ENCODE peak calls at places on chromosomes 5 and 9, in seven cellular contexts. N is pancreas, O is heart left ventricle, Y is sigmoid colon, I is SK-N-SH, E is IMR-90, K is ovary. A is an unnamed sample. For H3K4me1, the result is how much of the 10 kb centered on the place peaks cover.

GRCh38 chr5:133861161-133861737 is 107.2 kb downstream of the C5orf15 start:
- DNase-seq in N (no peak), E (no peak), I (no peak), K (no peak), Y (no peak), O (no peak), A (no peak)

GRCh38 chr9:10048994-10049393 is 563.8 kb downstream of the PTPRD start:
- DNase-seq in E (no peak), I (no peak), O (no peak), N (no peak), K (no peak), Y (no peak), A (no peak)

GRCh38 chr9:137975527-137975913 is 97.9 kb downstream of the CACNA1B start:
- DNase-seq in Y (peak), N (no peak), O (no peak), E (no peak), I (no peak), K (no peak), A (no peak)

GRCh38 chr9:113352411-113352810 is 3.1 kb downstream of the BSPRY start:
- DNase-seq in I (no peak), K (no peak), Y (no peak), O (no peak), N (no peak), E (no peak), A (no peak)

GRCh38 chr5:56696900-56697299 is 118.4 kb upstream of the MAP3K1 start:
- DNase-seq in N (no peak), O (peak), I (no peak), E (peak), K (peak), Y (no peak), A (no peak)

GRCh38 chr5:162037431-162037830 is 30.1 kb upstream of the GABRG2 start:
- DNase-seq in E (no peak), O (no peak), K (no peak), I (no peak), Y (no peak), N (no peak), A (no peak)

GRCh38 chr5:128966846-128967245 is 1.6 kb downstream of the SLC27A6 start:
- DNase-seq in O (no peak), K (no peak), I (no peak), E (no peak), Y (no peak), N (no peak), A (no peak)

GRCh38 chr5:178895615-178896571 is at the start of gene ZFP2:
- DNase-seq in I (peak), O (peak), Y (peak), N (peak), E (peak), K (peak), A (peak)

GRCh38 chr9:81787747-81788632 is 98.6 kb upstream of the TLE1 start:
- DNase-seq in I (no peak), E (peak), K (peak), Y (peak), N (peak), O (no peak), A (peak)

GRCh38 chr9:95266649-95267048 is 50.9 kb downstream of the FANCC start:
- DNase-seq in Y (no peak), I (no peak), K (no peak), O (no peak), N (no peak), E (no peak), A (no peak)

GRCh38 chr9:17752021-17752420 is 173.2 kb downstream of the SH3GL2 start:
- DNase-seq in Y (no peak), N (no peak), O (no peak), K (no peak), I (no peak), E (no peak), A (no peak)

GRCh38 chr9:23543420-23543819 is 282.6 kb downstream of the ELAVL2 start:
- DNase-seq in K (no peak), Y (no peak), O (no peak), N (no peak), E (no peak), I (no peak), A (no peak)

GRCh38 chr9:35954942-35955546 is 2.9 kb downstream of the OR2S2 start:
- DNase-seq in N (peak), E (peak), Y (no peak), O (peak), I (peak), K (peak), A (no peak)

GRCh38 chr5:136308396-136308795 is 56.9 kb downstream of the TRPC7 start:
- DNase-seq in N (no peak), E (no peak), O (no peak), Y (no peak), K (no peak), I (peak), A (no peak)

GRCh38 chr5:65190328-65191053 is 291.2 kb downstream of the ADAMTS6 start:
- DNase-seq in I (no peak), E (peak), O (no peak), K (no peak), Y (no peak), N (no peak), A (no peak)

GRCh38 chr5:170265527-170265926 is 32.0 kb downstream of the LCP2 start:
- DNase-seq in O (peak), I (no peak), N (no peak), E (no peak), K (peak), Y (peak), A (peak)

GRCh38 chr9:31320507-31320906 is 1063.9 kb upstream of the ACO1 start:
- DNase-seq in K (no peak), E (no peak), Y (no peak), N (no peak), O (no peak), I (no peak), A (peak)

GRCh38 chr9:101176384-101176783 is 147.9 kb downstream of the PLPPR1 start:
- DNase-seq in K (no peak), E (no peak), I (no peak), N (no peak), O (no peak), Y (no peak), A (no peak)

GRCh38 chr9:122948313-122948712 is 7.5 kb downstream of the RABGAP1 start:
- DNase-seq in N (no peak), E (no peak), Y (no peak), I (no peak), K (no peak), O (no peak), A (no peak)

GRCh38 chr5:95162231-95162992 is 122.5 kb downstream of the MCTP1 start:
- DNase-seq in Y (no peak), O (no peak), E (no peak), I (no peak), N (no peak), K (no peak), A (no peak)

GRCh38 chr5:69431424-69432303 is 16.7 kb downstream of the MARVELD2 start:
- DNase-seq in K (no peak), Y (no peak), E (no peak), I (no peak), O (no peak), N (no peak), A (no peak)

GRCh38 chr5:126808619-126809018 is 31.7 kb downstream of the LMNB1 start:
- DNase-seq in Y (no peak), O (no peak), N (no peak), I (peak), E (peak), K (no peak), A (no peak)

GRCh38 chr5:41413067-41413466 is 97.3 kb downstream of the PLCXD3 start:
- DNase-seq in K (no peak), Y (no peak), I (no peak), N (no peak), E (no peak), O (no peak), A (no peak)

GRCh38 chr5:72428664-72429063 is 78.5 kb downstream of the ZNF366 start:
- DNase-seq in N (no peak), E (no peak), Y (no peak), I (no peak), K (no peak), O (no peak), A (no peak)

GRCh38 chr9:1832960-1833359 is 182.2 kb upstream of the SMARCA2 start:
- DNase-seq in K (no peak), E (no peak), I (no peak), N (no peak), O (no peak), Y (no peak), A (no peak)

GRCh38 chr5:33721491-33722245 is 170.1 kb downstream of the ADAMTS12 start:
- DNase-seq in E (peak), O (no peak), N (no peak), Y (no peak), K (no peak), I (no peak), A (no peak)

GRCh38 chr9:134986957-134987356 is 69.2 kb upstream of the FCN1 start:
- DNase-seq in E (no peak), Y (peak), I (no peak), O (no peak), N (peak), K (no peak), A (no peak)
- TF ChIP-seq CTCF in E (no peak), Y (no peak), I (no peak), O (no peak), N (no peak), K (no peak), A (no peak)

GRCh38 chr5:173716058-173716682 is 99.7 kb upstream of the BOD1 start:
- DNase-seq in Y (no peak), N (no peak), O (no peak), K (no peak), I (no peak), E (no peak), A (no peak)

GRCh38 chr5:173715607-173716006 is 99.2 kb upstream of the BOD1 start:
- DNase-seq in K (no peak), E (peak), O (no peak), N (no peak), Y (no peak), I (no peak), A (no peak)

GRCh38 chr5:173718469-173718868 is 102.0 kb upstream of the BOD1 start:
- DNase-seq in K (no peak), N (no peak), E (no peak), Y (no peak), I (no peak), O (no peak), A (no peak)

GRCh38 chr5:173720341-173721258 is 104.2 kb upstream of the BOD1 start:
- DNase-seq in E (no peak), K (no peak), O (no peak), Y (no peak), I (peak), N (no peak), A (no peak)

GRCh38 chr5:173717959-173718358 is 101.5 kb upstream of the BOD1 start:
- DNase-seq in O (no peak), Y (no peak), E (no peak), I (no peak), K (no peak), N (no peak), A (no peak)
- H3K4me3 ChIP-seq in O (no peak), Y (no peak), E (no peak), I (no peak), K (no peak), N (no peak), A (no peak)

DNA sequence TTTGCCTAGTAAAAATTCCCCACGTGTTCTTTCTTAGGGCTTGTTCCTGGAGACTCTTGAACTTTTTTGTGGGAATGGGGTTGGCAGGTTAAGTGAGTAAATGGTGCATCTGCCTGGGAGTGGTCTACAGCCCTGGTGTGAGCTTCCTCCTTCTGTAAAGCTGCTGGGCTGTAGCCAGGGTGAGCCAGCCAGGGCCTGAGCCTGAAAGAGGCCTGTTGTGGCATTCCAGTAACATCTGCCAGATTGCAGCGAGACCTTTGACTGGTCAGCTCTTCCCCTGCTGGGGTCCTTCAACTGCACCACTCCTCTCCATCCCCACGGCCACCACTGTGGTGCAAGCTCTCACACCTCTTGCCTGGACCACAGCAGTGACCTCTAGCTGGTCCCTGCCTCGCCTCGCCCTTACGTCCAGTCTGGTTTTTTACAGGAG is 47.5 kb downstream of the SLC22A5 start:
- DNase-seq in K (no peak), O (peak), I (no peak), N (no peak), Y (peak), E (no peak), A (no peak)
- H3K4me1 ChIP-seq in K (under half), O (half or more), I (under half), N (under half), Y (under half), E (under half), A (half or more)

DNA sequence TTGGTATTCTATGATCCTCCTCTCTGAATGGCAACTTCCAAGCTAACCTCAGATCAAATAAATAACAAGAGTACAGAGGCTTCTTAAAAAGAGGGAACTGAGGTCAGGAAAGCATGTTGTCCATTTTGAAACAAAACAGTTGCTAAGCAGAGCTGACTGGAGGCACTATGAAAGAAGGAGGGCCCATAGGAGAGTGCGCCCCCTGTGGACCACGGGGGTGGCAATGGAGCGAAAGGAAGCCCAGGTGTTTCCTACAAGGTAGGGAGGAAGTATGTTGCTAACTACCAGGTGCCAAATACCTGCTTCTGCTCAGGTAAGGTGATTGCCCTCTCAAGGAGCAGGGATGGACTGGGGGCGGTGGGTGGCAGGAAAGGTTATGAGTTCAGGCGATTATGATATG is 101.8 kb upstream of the MAST4 start:
- DNase-seq in N (no peak), E (no peak), Y (no peak), O (no peak), K (no peak), I (no peak), A (no peak)
- TF ChIP-seq CTCF in N (no peak), E (no peak), Y (no peak), O (peak), K (no peak), I (peak), A (no peak)

GRCh38 chr5:118791986-118792734 is 196.2 kb downstream of the DTWD2 start:
- DNase-seq in N (peak), E (peak), I (peak), Y (no peak), K (peak), O (peak), A (no peak)
- H3K4me3 ChIP-seq in N (no peak), E (peak), I (no peak), Y (no peak), K (no peak), O (no peak), A (no peak)

GRCh38 chr9:90813011-90813410 is 11.4 kb downstream of the SYK start:
- DNase-seq in Y (no peak), E (no peak), O (no peak), N (no peak), K (no peak), I (no peak), A (no peak)
- H3K4me1 ChIP-seq in Y (under half), E (under half), O (under half), N (under half), K (under half), I (under half), A (under half)

GRCh38 chr9:4196886-4197285 is 103.0 kb downstream of the GLIS3 start:
- DNase-seq in Y (no peak), K (no peak), I (no peak), O (no peak), N (no peak), E (no peak), A (no peak)

GRCh38 chr9:4196376-4196775 is 103.5 kb downstream of the GLIS3 start:
- DNase-seq in O (no peak), N (no peak), I (no peak), Y (no peak), K (no peak), E (peak), A (no peak)

GRCh38 chr9:4195285-4195684 is 104.6 kb downstream of the GLIS3 start:
- DNase-seq in E (no peak), K (no peak), Y (no peak), I (no peak), O (no peak), N (no peak), A (no peak)

GRCh38 chr9:4193391-4193790 is 106.5 kb downstream of the GLIS3 start:
- DNase-seq in E (no peak), I (no peak), Y (no peak), O (no peak), N (no peak), K (no peak), A (no peak)

GRCh38 chr9:4197548-4197947 is 102.3 kb downstream of the GLIS3 start:
- DNase-seq in K (no peak), I (peak), N (no peak), E (no peak), Y (no peak), O (no peak), A (no peak)
- TF ChIP-seq CTCF in K (no peak), I (peak), N (no peak), E (no peak), Y (peak), O (peak), A (no peak)